ENCODE peak calls at places on chromosome 4, in nine cellular contexts. One of them, this sample, is unnamed.
A peak's percentile ranks its signal among the peaks of the same experiment; 100 is the strongest.

GRCh38 chr4:109429545-109429944 is 4.1 kb upstream of the SEC24B start:
- DNase-seq in kidney: no peak
- DNase-seq in stomach: no peak
- DNase-seq in AG09309: peak; percentile 10
- DNase-seq in CD8-positive, alpha-beta T cell: no peak
- DNase-seq in brain microvascular endothelial cell: no peak
- DNase-seq in AG10803: peak; percentile 35
- DNase-seq in cardiac fibroblast: peak; percentile 55
- DNase-seq in GM12865: no peak
- DNase-seq in this sample: no peak

GRCh38 chr4:44927361-44928061 is 201.2 kb upstream of the GNPDA2 start:
- DNase-seq in GM12865: peak; percentile 40
- DNase-seq in AG09309: no peak
- DNase-seq in cardiac fibroblast: peak; percentile 47
- DNase-seq in stomach: no peak
- DNase-seq in brain microvascular endothelial cell: no peak
- DNase-seq in AG10803: peak; percentile 5
- DNase-seq in CD8-positive, alpha-beta T cell: no peak
- DNase-seq in kidney: no peak
- DNase-seq in this sample: no peak

GRCh38 chr4:153206534-153206933 is 2.3 kb downstream of the TRIM2 start:
- DNase-seq in GM12865: no peak
- DNase-seq in AG10803: no peak
- DNase-seq in brain microvascular endothelial cell: no peak
- DNase-seq in AG09309: no peak
- DNase-seq in CD8-positive, alpha-beta T cell: no peak
- DNase-seq in kidney: no peak
- DNase-seq in cardiac fibroblast: no peak
- DNase-seq in stomach: no peak
- DNase-seq in this sample: no peak

GRCh38 chr4:39467470-39467869 is 8.6 kb downstream of the LIAS start:
- DNase-seq in cardiac fibroblast: no peak
- DNase-seq in AG09309: no peak
- DNase-seq in AG10803: no peak
- DNase-seq in brain microvascular endothelial cell: no peak
- DNase-seq in stomach: no peak
- DNase-seq in CD8-positive, alpha-beta T cell: no peak
- DNase-seq in GM12865: no peak
- DNase-seq in kidney: no peak
- DNase-seq in this sample: no peak

GRCh38 chr4:8353912-8354453 is 84.4 kb downstream of the HTRA3 start:
- DNase-seq in brain microvascular endothelial cell: peak; percentile 82
- DNase-seq in kidney: no peak
- DNase-seq in cardiac fibroblast: peak; percentile 36
- DNase-seq in AG10803: peak; percentile 50
- DNase-seq in GM12865: no peak
- DNase-seq in stomach: no peak
- DNase-seq in CD8-positive, alpha-beta T cell: no peak
- DNase-seq in AG09309: no peak
- DNase-seq in this sample: no peak

GRCh38 chr4:162056947-162057346 is 106.9 kb downstream of the FSTL5 start:
- DNase-seq in kidney: no peak
- DNase-seq in CD8-positive, alpha-beta T cell: no peak
- DNase-seq in cardiac fibroblast: no peak
- DNase-seq in AG10803: no peak
- DNase-seq in stomach: no peak
- DNase-seq in brain microvascular endothelial cell: no peak
- DNase-seq in GM12865: no peak
- DNase-seq in AG09309: no peak
- DNase-seq in this sample: no peak

GRCh38 chr4:6134612-6135220 is 65.6 kb downstream of the JAKMIP1 start:
- DNase-seq in brain microvascular endothelial cell: no peak
- DNase-seq in AG09309: no peak
- DNase-seq in AG10803: no peak
- DNase-seq in kidney: no peak
- DNase-seq in cardiac fibroblast: no peak
- DNase-seq in stomach: no peak
- DNase-seq in GM12865: peak; percentile 90
- DNase-seq in CD8-positive, alpha-beta T cell: peak; percentile 55
- DNase-seq in this sample: peak; percentile 72

GRCh38 chr4:82786004-82786400 is 12.6 kb downstream of the SCD5 start:
- DNase-seq in CD8-positive, alpha-beta T cell: no peak
- DNase-seq in AG10803: no peak
- DNase-seq in kidney: no peak
- DNase-seq in cardiac fibroblast: no peak
- DNase-seq in AG09309: no peak
- DNase-seq in brain microvascular endothelial cell: no peak
- DNase-seq in GM12865: no peak
- DNase-seq in stomach: no peak
- DNase-seq in this sample: no peak

GRCh38 chr4:8224596-8225289 is 25.7 kb downstream of the SH3TC1 start:
- DNase-seq in cardiac fibroblast: no peak
- DNase-seq in GM12865: no peak
- DNase-seq in kidney: peak; percentile 57
- DNase-seq in AG09309: no peak
- DNase-seq in brain microvascular endothelial cell: no peak
- DNase-seq in CD8-positive, alpha-beta T cell: peak; percentile 62
- DNase-seq in stomach: no peak
- DNase-seq in AG10803: no peak
- DNase-seq in this sample: no peak

DNA sequence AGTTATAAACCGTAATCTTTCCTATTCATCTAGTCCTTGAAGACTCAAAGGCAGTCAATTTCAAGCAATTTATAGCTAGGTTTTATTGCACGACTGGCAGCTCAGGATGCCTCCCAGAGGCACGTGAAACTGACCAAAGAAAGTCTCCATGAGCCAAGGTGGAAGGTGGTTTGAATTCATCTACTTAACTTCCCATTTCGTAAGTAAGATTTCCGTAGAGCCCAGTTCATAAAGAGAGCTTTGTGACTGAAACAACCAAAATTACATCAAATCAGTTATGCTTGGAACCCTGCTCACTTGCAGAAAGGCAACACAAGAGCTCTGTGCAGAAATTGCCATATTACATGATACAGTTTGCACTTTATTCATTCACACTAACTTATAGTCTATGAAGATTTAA is 556.0 kb downstream of the TRIML1 start:
- DNase-seq in stomach: no peak
- DNase-seq in CD8-positive, alpha-beta T cell: no peak
- DNase-seq in GM12865: no peak
- DNase-seq in cardiac fibroblast: no peak
- DNase-seq in AG09309: no peak
- DNase-seq in AG10803: no peak
- DNase-seq in kidney: no peak
- DNase-seq in brain microvascular endothelial cell: no peak
- DNase-seq in this sample: no peak
- TF ChIP-seq CTCF in stomach: no peak
- TF ChIP-seq CTCF in CD8-positive, alpha-beta T cell: no peak
- TF ChIP-seq CTCF in GM12865: no peak
- TF ChIP-seq CTCF in cardiac fibroblast: no peak
- TF ChIP-seq CTCF in AG09309: no peak
- TF ChIP-seq CTCF in AG10803: no peak
- TF ChIP-seq CTCF in kidney: no peak
- TF ChIP-seq CTCF in brain microvascular endothelial cell: no peak
- TF ChIP-seq CTCF in this sample: no peak

GRCh38 chr4:155759372-155760252 is 791 bp downstream of the GUCY1B1 start:
- DNase-seq in kidney: peak; percentile 89
- DNase-seq in cardiac fibroblast: peak; percentile 51
- DNase-seq in brain microvascular endothelial cell: no peak
- DNase-seq in CD8-positive, alpha-beta T cell: peak; percentile 20
- DNase-seq in AG10803: peak; percentile 8
- DNase-seq in GM12865: peak; percentile 59
- DNase-seq in stomach: peak; percentile 25
- DNase-seq in AG09309: no peak
- DNase-seq in this sample: no peak

GRCh38 chr4:155761047-155761446 is 2.2 kb downstream of the GUCY1B1 start:
- DNase-seq in GM12865: no peak
- DNase-seq in AG10803: no peak
- DNase-seq in AG09309: no peak
- DNase-seq in brain microvascular endothelial cell: no peak
- DNase-seq in cardiac fibroblast: no peak
- DNase-seq in CD8-positive, alpha-beta T cell: no peak
- DNase-seq in kidney: no peak
- DNase-seq in stomach: no peak
- DNase-seq in this sample: no peak

GRCh38 chr4:155761916-155762315 is 3.1 kb downstream of the GUCY1B1 start:
- DNase-seq in CD8-positive, alpha-beta T cell: no peak
- DNase-seq in stomach: no peak
- DNase-seq in cardiac fibroblast: no peak
- DNase-seq in AG10803: no peak
- DNase-seq in brain microvascular endothelial cell: no peak
- DNase-seq in GM12865: no peak
- DNase-seq in AG09309: no peak
- DNase-seq in kidney: no peak
- DNase-seq in this sample: no peak

GRCh38 chr4:155757745-155758265 is 1.0 kb upstream of the GUCY1B1 start:
- DNase-seq in GM12865: peak; percentile 17
- DNase-seq in stomach: no peak
- DNase-seq in cardiac fibroblast: no peak
- DNase-seq in AG09309: no peak
- DNase-seq in brain microvascular endothelial cell: no peak
- DNase-seq in CD8-positive, alpha-beta T cell: no peak
- DNase-seq in kidney: no peak
- DNase-seq in AG10803: no peak
- DNase-seq in this sample: no peak

DNA sequence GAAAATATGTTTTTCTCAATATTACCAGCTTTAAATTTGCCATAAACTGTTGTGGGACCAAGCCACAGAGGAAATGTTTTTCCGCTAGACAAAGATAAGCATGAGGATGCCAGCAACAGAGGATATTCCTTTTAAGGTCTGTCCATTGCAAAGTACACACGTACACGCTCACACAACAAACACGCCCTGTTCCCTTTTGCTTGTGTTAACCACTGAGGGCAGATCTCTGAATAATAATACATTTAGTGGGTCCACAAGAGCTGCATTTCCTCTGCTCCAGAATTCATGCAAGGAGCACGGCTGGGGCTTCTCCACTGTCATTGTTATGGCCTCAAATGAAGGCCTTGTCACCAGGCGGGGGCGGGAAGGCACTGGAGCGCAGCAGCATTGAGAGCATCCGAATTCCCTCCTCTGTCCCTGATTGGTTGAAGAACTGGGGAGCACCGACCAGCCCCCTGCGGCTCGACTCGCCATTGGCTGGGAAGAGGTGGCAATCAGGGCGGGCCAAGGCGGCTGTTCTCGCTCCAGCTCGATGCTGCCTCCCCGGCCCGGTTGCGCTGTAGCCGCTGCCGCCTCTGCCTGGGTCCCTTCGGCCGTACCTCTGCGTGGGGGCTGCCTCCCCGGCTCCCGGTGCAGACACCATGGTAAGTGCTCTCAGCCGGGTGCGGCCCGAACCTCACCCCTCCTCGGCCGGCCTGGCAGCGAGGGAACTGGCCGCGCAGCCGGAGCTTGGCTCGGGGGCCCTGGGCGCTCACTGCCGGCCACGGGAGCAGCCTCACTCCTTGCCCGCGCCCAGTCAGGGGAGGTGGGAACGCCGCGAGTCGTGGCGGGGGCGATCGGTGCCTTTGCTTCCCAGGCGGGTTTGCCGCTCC is at the start of gene GUCY1B1:
- DNase-seq in brain microvascular endothelial cell: peak; percentile 94
- DNase-seq in kidney: peak; percentile 98
- DNase-seq in AG09309: peak; percentile 82
- DNase-seq in cardiac fibroblast: peak; percentile 96
- DNase-seq in GM12865: peak; percentile 83
- DNase-seq in stomach: peak; percentile 81
- DNase-seq in CD8-positive, alpha-beta T cell: peak; percentile 69
- DNase-seq in AG10803: peak; percentile 94
- DNase-seq in this sample: peak; percentile 10
- H3K4me3 ChIP-seq in brain microvascular endothelial cell: peak within 1 kb of the TSS; percentile 66
- H3K4me3 ChIP-seq in kidney: peak within 1 kb of the TSS; percentile 73
- H3K4me3 ChIP-seq in AG09309: peak within 1 kb of the TSS; percentile 74
- H3K4me3 ChIP-seq in cardiac fibroblast: peak within 1 kb of the TSS; percentile 62
- H3K4me3 ChIP-seq in GM12865: peak within 1 kb of the TSS; percentile 47
- H3K4me3 ChIP-seq in stomach: peak within 1 kb of the TSS; percentile 80
- H3K4me3 ChIP-seq in CD8-positive, alpha-beta T cell: peak within 1 kb of the TSS; percentile 19
- H3K4me3 ChIP-seq in AG10803: peak within 1 kb of the TSS; percentile 65
- H3K4me3 ChIP-seq in this sample: no peak within 1 kb of the TSS

GRCh38 chr4:188550296-188550695 is 411.1 kb downstream of the TRIML1 start:
- DNase-seq in brain microvascular endothelial cell: peak; percentile 51
- DNase-seq in AG09309: no peak
- DNase-seq in cardiac fibroblast: peak; percentile 4
- DNase-seq in kidney: no peak
- DNase-seq in CD8-positive, alpha-beta T cell: no peak
- DNase-seq in GM12865: no peak
- DNase-seq in AG10803: peak; percentile 6
- DNase-seq in stomach: no peak
- DNase-seq in this sample: no peak

GRCh38 chr4:188554413-188554812 is 415.2 kb downstream of the TRIML1 start:
- DNase-seq in kidney: no peak
- DNase-seq in AG09309: no peak
- DNase-seq in brain microvascular endothelial cell: no peak
- DNase-seq in CD8-positive, alpha-beta T cell: no peak
- DNase-seq in GM12865: no peak
- DNase-seq in AG10803: no peak
- DNase-seq in cardiac fibroblast: no peak
- DNase-seq in stomach: no peak
- DNase-seq in this sample: no peak

GRCh38 chr4:188551156-188551555 is 411.9 kb downstream of the TRIML1 start:
- DNase-seq in cardiac fibroblast: peak; percentile 12
- DNase-seq in CD8-positive, alpha-beta T cell: no peak
- DNase-seq in AG10803: peak; percentile 25
- DNase-seq in AG09309: no peak
- DNase-seq in GM12865: no peak
- DNase-seq in brain microvascular endothelial cell: peak; percentile 21
- DNase-seq in stomach: no peak
- DNase-seq in kidney: no peak
- DNase-seq in this sample: no peak
- TF ChIP-seq CTCF in cardiac fibroblast: no peak
- TF ChIP-seq CTCF in CD8-positive, alpha-beta T cell: no peak
- TF ChIP-seq CTCF in AG10803: no peak
- TF ChIP-seq CTCF in AG09309: no peak
- TF ChIP-seq CTCF in GM12865: no peak
- TF ChIP-seq CTCF in brain microvascular endothelial cell: no peak
- TF ChIP-seq CTCF in stomach: no peak
- TF ChIP-seq CTCF in kidney: no peak
- TF ChIP-seq CTCF in this sample: no peak

DNA sequence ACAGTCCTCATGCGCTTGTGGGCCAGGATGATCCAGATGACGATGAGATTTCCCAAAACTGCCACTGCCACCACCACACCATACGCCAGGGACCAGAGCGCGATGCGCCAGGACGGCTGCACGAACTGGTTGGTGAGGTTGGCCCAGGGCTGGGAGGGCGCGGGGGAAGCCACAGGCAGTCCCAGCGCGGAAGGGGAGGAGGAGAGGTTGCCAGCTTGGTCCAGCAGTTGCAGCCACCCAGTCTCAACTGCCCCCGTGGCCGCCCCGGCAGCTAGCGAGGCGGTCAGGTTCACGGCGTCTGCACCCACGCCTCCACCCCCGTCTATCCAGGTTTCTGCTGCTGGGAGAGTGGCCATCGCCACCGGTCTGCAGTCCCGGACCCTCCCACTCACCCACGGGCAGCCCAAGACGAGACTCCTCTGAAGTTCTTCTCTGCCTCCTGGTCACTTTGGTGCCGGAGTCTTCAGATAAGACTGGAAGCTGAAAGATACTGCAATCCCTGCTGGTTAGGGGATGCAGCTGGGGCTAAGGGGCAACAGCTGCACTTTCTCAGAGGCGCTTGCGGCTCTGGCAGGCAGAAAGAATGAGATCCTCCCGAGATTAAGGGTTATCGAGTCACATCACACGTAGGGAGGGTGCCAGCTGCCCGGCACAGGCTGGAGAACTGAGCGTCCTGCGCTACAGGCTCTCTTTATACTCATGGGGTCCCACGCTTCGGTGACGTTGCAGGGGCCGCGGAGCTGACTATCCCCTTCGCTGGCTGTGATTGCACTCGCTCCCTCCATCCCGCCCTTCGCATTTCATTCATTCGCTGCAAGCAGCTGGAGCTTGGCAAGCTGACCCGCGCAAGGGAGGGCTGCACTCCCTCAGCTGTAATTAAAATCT is at the start of gene TACR3:
- DNase-seq in stomach: no peak
- DNase-seq in CD8-positive, alpha-beta T cell: no peak
- DNase-seq in kidney: peak; percentile 67
- DNase-seq in AG09309: no peak
- DNase-seq in cardiac fibroblast: no peak
- DNase-seq in GM12865: no peak
- DNase-seq in brain microvascular endothelial cell: no peak
- DNase-seq in AG10803: no peak
- DNase-seq in this sample: no peak
- H3K4me3 ChIP-seq in stomach: peak within 1 kb of the TSS; percentile 12
- H3K4me3 ChIP-seq in CD8-positive, alpha-beta T cell: no peak within 1 kb of the TSS
- H3K4me3 ChIP-seq in kidney: no peak within 1 kb of the TSS
- H3K4me3 ChIP-seq in AG09309: no peak within 1 kb of the TSS
- H3K4me3 ChIP-seq in cardiac fibroblast: no peak within 1 kb of the TSS
- H3K4me3 ChIP-seq in GM12865: no peak within 1 kb of the TSS
- H3K4me3 ChIP-seq in brain microvascular endothelial cell: peak within 1 kb of the TSS; percentile 47
- H3K4me3 ChIP-seq in AG10803: no peak within 1 kb of the TSS
- H3K4me3 ChIP-seq in this sample: no peak within 1 kb of the TSS